ENCODE peak calls at places on chromosomes 11 and 22, in six cellular contexts. N is fibroblast of gingiva; C is activated T-cell treated with anti-CD3 and anti-CD28 coated beads for 24 hours; G is GM04504; B is RPMI8226; R is stimulated activated CD4-positive, alpha-beta T cell treated with anti-CD3 and anti-CD28 coated beads, Interleukin-15, amount 100 ng/mL, for 1 hour. J is an unnamed sample.

GRCh38 chr11:68326334-68327215 is 14.2 kb downstream of the LRP5 start:
- DNase-seq in N (no peak), C (no peak), G (no peak), B (no peak), R (no peak), J (no peak)

GRCh38 chr11:69241075-69241740 is 52.7 kb upstream of the MYEOV start:
- DNase-seq in N (no peak), C (no peak), G (no peak), B (no peak), R (no peak), J (no peak)

GRCh38 chr11:80109031-80109430 is 668.2 kb upstream of the TENM4 start:
- DNase-seq in N (no peak), C (no peak), G (no peak), B (no peak), R (no peak), J (no peak)

GRCh38 chr11:122180435-122180834 is 64.4 kb upstream of the BLID start:
- DNase-seq in N (peak), C (no peak), G (peak), B (no peak), R (no peak), J (no peak)

GRCh38 chr11:30553521-30554110 is 32.5 kb downstream of the MPPED2 start:
- DNase-seq in N (no peak), C (no peak), G (no peak), B (no peak), R (no peak), J (no peak)

GRCh38 chr11:62005231-62005661 is 37.8 kb upstream of the FTH1 start:
- DNase-seq in N (peak), C (no peak), G (no peak), B (no peak), R (no peak), J (no peak)

GRCh38 chr22:46371623-46372226 is 36.2 kb downstream of the TRMU start:
- DNase-seq in N (no peak), C (no peak), G (no peak), B (no peak), R (no peak), J (no peak)

GRCh38 chr11:132422725-132423124 is 1052.3 kb downstream of the NTM start:
- DNase-seq in N (no peak), C (no peak), G (no peak), B (peak), R (no peak), J (no peak)

GRCh38 chr22:39252461-39253391 is 7.9 kb upstream of the PDGFB start:
- DNase-seq in N (no peak), C (no peak), G (no peak), B (no peak), R (no peak), J (no peak)

GRCh38 chr22:44743804-44744211 is 8.6 kb upstream of the ARHGAP8 start:
- DNase-seq in N (no peak), C (no peak), G (no peak), B (no peak), R (no peak), J (no peak)

GRCh38 chr11:117998201-117998579 is 12.0 kb downstream of the IL10RA start:
- DNase-seq in N (no peak), C (no peak), G (no peak), B (no peak), R (no peak), J (no peak)

GRCh38 chr11:15493921-15494630 is 379.4 kb downstream of the INSC start:
- DNase-seq in N (peak), C (no peak), G (no peak), B (no peak), R (no peak), J (no peak)

GRCh38 chr11:44954051-44954906 is 3.6 kb upstream of the TP53I11 start:
- DNase-seq in N (no peak), C (no peak), G (no peak), B (no peak), R (no peak), J (no peak)

GRCh38 chr11:126426820-126427749 is 71.6 kb downstream of the ST3GAL4 start:
- DNase-seq in N (no peak), C (no peak), G (no peak), B (no peak), R (no peak), J (no peak)

GRCh38 chr11:119180729-119181676 is 4.3 kb upstream of the NHERF4 start:
- DNase-seq in N (no peak), C (no peak), G (no peak), B (no peak), R (no peak), J (no peak)

GRCh38 chr11:6387811-6388599 is 2.3 kb upstream of the SMPD1 start:
- DNase-seq in N (peak), C (no peak), G (no peak), B (no peak), R (no peak), J (no peak)

GRCh38 chr11:36792870-36793541 is 195.0 kb upstream of the RAG2 start:
- DNase-seq in N (no peak), C (no peak), G (no peak), B (no peak), R (no peak), J (no peak)

GRCh38 chr11:83713701-83714100 is 427.5 kb upstream of the CCDC90B start:
- DNase-seq in N (peak), C (no peak), G (peak), B (peak), R (no peak), J (no peak)

GRCh38 chr11:72989727-72990126 is 152.4 kb downstream of the FCHSD2 start:
- DNase-seq in N (peak), C (no peak), G (peak), B (no peak), R (no peak), J (no peak)

GRCh38 chr22:48594016-48594756 is 1233.5 kb downstream of the BRD1 start:
- DNase-seq in N (no peak), C (no peak), G (no peak), B (no peak), R (no peak), J (no peak)

J was measured in activated gamma-delta T cell.